ENCODE peak calls at places on chromosomes 13 and 19, in ten cellular contexts. One of them, this sample, is unnamed. For H3K36me3 and H3K27me3, the result is how much of the 10 kb centered on the place peaks cover.

GRCh38 chr19:32188921-32189320 is 156.5 kb upstream of the ZNF507 start:
- DNase-seq in CD8-positive, alpha-beta memory T cell: no peak
- DNase-seq in HCT116: no peak
- DNase-seq in iPS DF 6.9: no peak
- DNase-seq in CD8-positive, alpha-beta T cell: no peak
- DNase-seq in cardiac muscle cell: no peak
- DNase-seq in adipocyte: no peak
- DNase-seq in breast epithelium: no peak
- DNase-seq in fibroblast of lung: no peak
- DNase-seq in heart left ventricle: no peak
- DNase-seq in this sample: no peak

GRCh38 chr19:48867119-48867921 is 1.1 kb downstream of the PLEKHA4 start:
- DNase-seq in CD8-positive, alpha-beta memory T cell: no peak
- DNase-seq in HCT116: no peak
- DNase-seq in iPS DF 6.9: no peak
- DNase-seq in CD8-positive, alpha-beta T cell: no peak
- DNase-seq in cardiac muscle cell: peak
- DNase-seq in adipocyte: peak
- DNase-seq in breast epithelium: no peak
- DNase-seq in fibroblast of lung: no peak
- DNase-seq in heart left ventricle: no peak
- DNase-seq in this sample: no peak

GRCh38 chr19:46981296-46981695 is 38.3 kb upstream of the NPAS1 start:
- DNase-seq in CD8-positive, alpha-beta memory T cell: no peak
- DNase-seq in HCT116: no peak
- DNase-seq in iPS DF 6.9: no peak
- DNase-seq in CD8-positive, alpha-beta T cell: no peak
- DNase-seq in cardiac muscle cell: no peak
- DNase-seq in adipocyte: no peak
- DNase-seq in breast epithelium: no peak
- DNase-seq in fibroblast of lung: no peak
- DNase-seq in heart left ventricle: no peak
- DNase-seq in this sample: no peak

GRCh38 chr13:73250061-73250460 is 191.3 kb downstream of the KLF5 start:
- DNase-seq in CD8-positive, alpha-beta memory T cell: no peak
- DNase-seq in HCT116: no peak
- DNase-seq in iPS DF 6.9: no peak
- DNase-seq in CD8-positive, alpha-beta T cell: no peak
- DNase-seq in cardiac muscle cell: no peak
- DNase-seq in adipocyte: no peak
- DNase-seq in breast epithelium: no peak
- DNase-seq in fibroblast of lung: no peak
- DNase-seq in heart left ventricle: no peak
- DNase-seq in this sample: no peak

GRCh38 chr13:24338721-24339120 is 29.3 kb downstream of the C1QTNF9 start:
- DNase-seq in CD8-positive, alpha-beta memory T cell: no peak
- DNase-seq in HCT116: no peak
- DNase-seq in iPS DF 6.9: no peak
- DNase-seq in CD8-positive, alpha-beta T cell: no peak
- DNase-seq in cardiac muscle cell: no peak
- DNase-seq in adipocyte: no peak
- DNase-seq in breast epithelium: no peak
- DNase-seq in fibroblast of lung: no peak
- DNase-seq in heart left ventricle: no peak
- DNase-seq in this sample: no peak

GRCh38 chr19:52735734-52736133 is 890 bp upstream of the ZNF611 start:
- DNase-seq in CD8-positive, alpha-beta memory T cell: no peak
- DNase-seq in HCT116: no peak
- DNase-seq in iPS DF 6.9: peak
- DNase-seq in CD8-positive, alpha-beta T cell: no peak
- DNase-seq in cardiac muscle cell: peak
- DNase-seq in adipocyte: no peak
- DNase-seq in breast epithelium: peak
- DNase-seq in fibroblast of lung: no peak
- DNase-seq in heart left ventricle: peak
- DNase-seq in this sample: no peak

GRCh38 chr19:17680235-17680722 is 7.9 kb downstream of the UNC13A start:
- DNase-seq in CD8-positive, alpha-beta memory T cell: no peak
- DNase-seq in HCT116: peak
- DNase-seq in iPS DF 6.9: no peak
- DNase-seq in CD8-positive, alpha-beta T cell: peak
- DNase-seq in cardiac muscle cell: peak
- DNase-seq in adipocyte: peak
- DNase-seq in breast epithelium: no peak
- DNase-seq in fibroblast of lung: peak
- DNase-seq in heart left ventricle: peak
- DNase-seq in this sample: no peak

GRCh38 chr19:3186377-3186688 is 603 bp downstream of the NCLN start:
- DNase-seq in CD8-positive, alpha-beta memory T cell: no peak
- DNase-seq in HCT116: no peak
- DNase-seq in iPS DF 6.9: no peak
- DNase-seq in CD8-positive, alpha-beta T cell: no peak
- DNase-seq in cardiac muscle cell: peak
- DNase-seq in adipocyte: peak
- DNase-seq in breast epithelium: no peak
- DNase-seq in fibroblast of lung: no peak
- DNase-seq in heart left ventricle: no peak
- DNase-seq in this sample: no peak

GRCh38 chr13:46179576-46180368 is 2.2 kb downstream of the LCP1 start:
- DNase-seq in CD8-positive, alpha-beta memory T cell: peak
- DNase-seq in HCT116: no peak
- DNase-seq in iPS DF 6.9: no peak
- DNase-seq in CD8-positive, alpha-beta T cell: peak
- DNase-seq in cardiac muscle cell: no peak
- DNase-seq in adipocyte: no peak
- DNase-seq in breast epithelium: no peak
- DNase-seq in fibroblast of lung: no peak
- DNase-seq in heart left ventricle: peak
- DNase-seq in this sample: no peak

GRCh38 chr13:100323937-100324336 is 235.0 kb downstream of the PCCA start:
- DNase-seq in CD8-positive, alpha-beta memory T cell: no peak
- DNase-seq in HCT116: no peak
- DNase-seq in iPS DF 6.9: no peak
- DNase-seq in CD8-positive, alpha-beta T cell: no peak
- DNase-seq in cardiac muscle cell: no peak
- DNase-seq in adipocyte: no peak
- DNase-seq in breast epithelium: no peak
- DNase-seq in fibroblast of lung: no peak
- DNase-seq in heart left ventricle: no peak
- DNase-seq in this sample: no peak

GRCh38 chr19:49585023-49585422 is 3.9 kb downstream of the PRRG2 start:
- DNase-seq in CD8-positive, alpha-beta memory T cell: no peak
- DNase-seq in HCT116: no peak
- DNase-seq in iPS DF 6.9: no peak
- DNase-seq in CD8-positive, alpha-beta T cell: no peak
- DNase-seq in cardiac muscle cell: no peak
- DNase-seq in adipocyte: no peak
- DNase-seq in breast epithelium: no peak
- DNase-seq in fibroblast of lung: no peak
- DNase-seq in heart left ventricle: no peak
- DNase-seq in this sample: peak

GRCh38 chr13:35016362-35017148 is 74.5 kb downstream of the NBEA start:
- DNase-seq in CD8-positive, alpha-beta memory T cell: no peak
- DNase-seq in HCT116: no peak
- DNase-seq in iPS DF 6.9: no peak
- DNase-seq in CD8-positive, alpha-beta T cell: no peak
- DNase-seq in cardiac muscle cell: no peak
- DNase-seq in adipocyte: no peak
- DNase-seq in breast epithelium: no peak
- DNase-seq in fibroblast of lung: no peak
- DNase-seq in heart left ventricle: no peak
- DNase-seq in this sample: no peak

GRCh38 chr19:11197291-11198174 is at the start of gene KANK2:
- DNase-seq in CD8-positive, alpha-beta memory T cell: peak
- DNase-seq in HCT116: peak
- DNase-seq in iPS DF 6.9: no peak
- DNase-seq in CD8-positive, alpha-beta T cell: peak
- DNase-seq in cardiac muscle cell: peak
- DNase-seq in adipocyte: peak
- DNase-seq in breast epithelium: peak
- DNase-seq in fibroblast of lung: peak
- DNase-seq in heart left ventricle: peak
- DNase-seq in this sample: peak

GRCh38 chr19:28889941-28890645 is 322.9 kb downstream of the UQCRFS1 start:
- DNase-seq in CD8-positive, alpha-beta memory T cell: no peak
- DNase-seq in HCT116: no peak
- DNase-seq in iPS DF 6.9: no peak
- DNase-seq in CD8-positive, alpha-beta T cell: no peak
- DNase-seq in cardiac muscle cell: no peak
- DNase-seq in adipocyte: no peak
- DNase-seq in breast epithelium: no peak
- DNase-seq in fibroblast of lung: no peak
- DNase-seq in heart left ventricle: no peak
- DNase-seq in this sample: no peak

GRCh38 chr19:7928741-7929701 is 3.1 kb upstream of the CTXN1 start:
- DNase-seq in CD8-positive, alpha-beta memory T cell: peak
- DNase-seq in HCT116: no peak
- DNase-seq in iPS DF 6.9: no peak
- DNase-seq in CD8-positive, alpha-beta T cell: peak
- DNase-seq in cardiac muscle cell: peak
- DNase-seq in adipocyte: peak
- DNase-seq in breast epithelium: no peak
- DNase-seq in fibroblast of lung: peak
- DNase-seq in heart left ventricle: no peak
- DNase-seq in this sample: peak

GRCh38 chr19:40374084-40374483 is 15.9 kb downstream of the HIPK4 start:
- DNase-seq in CD8-positive, alpha-beta memory T cell: no peak
- DNase-seq in HCT116: no peak
- DNase-seq in iPS DF 6.9: no peak
- DNase-seq in CD8-positive, alpha-beta T cell: no peak
- DNase-seq in cardiac muscle cell: no peak
- DNase-seq in adipocyte: no peak
- DNase-seq in breast epithelium: no peak
- DNase-seq in fibroblast of lung: no peak
- DNase-seq in heart left ventricle: no peak
- DNase-seq in this sample: no peak
- H3K36me3 ChIP-seq in CD8-positive, alpha-beta memory T cell: under half
- H3K36me3 ChIP-seq in HCT116: under half
- H3K36me3 ChIP-seq in iPS DF 6.9: under half
- H3K36me3 ChIP-seq in CD8-positive, alpha-beta T cell: under half
- H3K36me3 ChIP-seq in cardiac muscle cell: half or more
- H3K36me3 ChIP-seq in adipocyte: under half
- H3K36me3 ChIP-seq in breast epithelium: under half
- H3K36me3 ChIP-seq in fibroblast of lung: under half
- H3K36me3 ChIP-seq in heart left ventricle: half or more
- H3K36me3 ChIP-seq in this sample: under half

GRCh38 chr13:110506396-110506795 is 55.1 kb downstream of the RAB20 start:
- DNase-seq in CD8-positive, alpha-beta memory T cell: no peak
- DNase-seq in HCT116: no peak
- DNase-seq in iPS DF 6.9: no peak
- DNase-seq in CD8-positive, alpha-beta T cell: no peak
- DNase-seq in cardiac muscle cell: no peak
- DNase-seq in adipocyte: no peak
- DNase-seq in breast epithelium: no peak
- DNase-seq in fibroblast of lung: no peak
- DNase-seq in heart left ventricle: no peak
- DNase-seq in this sample: no peak
- H3K4me3 ChIP-seq in CD8-positive, alpha-beta memory T cell: no peak
- H3K4me3 ChIP-seq in HCT116: no peak
- H3K4me3 ChIP-seq in iPS DF 6.9: no peak
- H3K4me3 ChIP-seq in CD8-positive, alpha-beta T cell: no peak
- H3K4me3 ChIP-seq in cardiac muscle cell: no peak
- H3K4me3 ChIP-seq in adipocyte: no peak
- H3K4me3 ChIP-seq in breast epithelium: no peak
- H3K4me3 ChIP-seq in fibroblast of lung: no peak
- H3K4me3 ChIP-seq in heart left ventricle: no peak
- H3K4me3 ChIP-seq in this sample: no peak

DNA sequence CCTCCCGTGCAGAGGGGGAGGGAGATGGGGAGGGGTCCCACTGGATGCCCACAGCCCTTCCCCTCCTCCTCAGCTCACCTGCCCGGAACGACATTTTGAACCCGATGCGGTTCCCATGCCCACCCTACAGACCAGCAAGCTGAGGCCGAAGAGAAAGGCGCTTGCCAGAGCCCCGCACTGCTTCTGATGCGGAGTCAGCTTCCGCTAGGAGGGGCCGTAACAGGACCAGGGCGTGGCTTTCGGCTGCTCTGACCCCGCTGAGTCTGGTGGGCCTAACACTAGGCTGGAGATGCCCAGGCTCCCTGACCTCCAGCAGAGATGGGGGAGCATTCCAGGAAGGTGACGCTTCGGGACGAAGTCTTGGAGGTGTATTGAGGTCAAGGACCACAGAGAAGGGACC is 6.7 kb downstream of the ONECUT3 start:
- DNase-seq in CD8-positive, alpha-beta memory T cell: no peak
- DNase-seq in HCT116: no peak
- DNase-seq in iPS DF 6.9: no peak
- DNase-seq in CD8-positive, alpha-beta T cell: no peak
- DNase-seq in cardiac muscle cell: no peak
- DNase-seq in adipocyte: no peak
- DNase-seq in breast epithelium: no peak
- DNase-seq in fibroblast of lung: no peak
- DNase-seq in heart left ventricle: no peak
- DNase-seq in this sample: no peak
- H3K27me3 ChIP-seq in CD8-positive, alpha-beta memory T cell: under half
- H3K27me3 ChIP-seq in HCT116: under half
- H3K27me3 ChIP-seq in iPS DF 6.9: half or more
- H3K27me3 ChIP-seq in CD8-positive, alpha-beta T cell: under half
- H3K27me3 ChIP-seq in cardiac muscle cell: half or more
- H3K27me3 ChIP-seq in adipocyte: half or more
- H3K27me3 ChIP-seq in breast epithelium: under half
- H3K27me3 ChIP-seq in fibroblast of lung: half or more
- H3K27me3 ChIP-seq in heart left ventricle: half or more
- H3K27me3 ChIP-seq in this sample: half or more

GRCh38 chr19:35022460-35022859 is 7.8 kb upstream of the SCN1B start:
- DNase-seq in CD8-positive, alpha-beta memory T cell: no peak
- DNase-seq in HCT116: no peak
- DNase-seq in iPS DF 6.9: no peak
- DNase-seq in CD8-positive, alpha-beta T cell: no peak
- DNase-seq in cardiac muscle cell: no peak
- DNase-seq in adipocyte: no peak
- DNase-seq in breast epithelium: no peak
- DNase-seq in fibroblast of lung: no peak
- DNase-seq in heart left ventricle: no peak
- DNase-seq in this sample: no peak
- H3K36me3 ChIP-seq in CD8-positive, alpha-beta memory T cell: half or more
- H3K36me3 ChIP-seq in HCT116: under half
- H3K36me3 ChIP-seq in iPS DF 6.9: half or more
- H3K36me3 ChIP-seq in CD8-positive, alpha-beta T cell: half or more
- H3K36me3 ChIP-seq in cardiac muscle cell: half or more
- H3K36me3 ChIP-seq in adipocyte: half or more
- H3K36me3 ChIP-seq in breast epithelium: under half
- H3K36me3 ChIP-seq in fibroblast of lung: under half
- H3K36me3 ChIP-seq in heart left ventricle: half or more
- H3K36me3 ChIP-seq in this sample: half or more

This sample was measured in HAP-1.